ENCODE peak calls at places on chromosomes 11 and 22, in four cellular contexts. X, S, E and Z are unnamed samples.

GRCh38 chr11:120785576-120785975 is 238.3 kb upstream of the TBCEL start:
- DNase-seq in X (no peak), E (no peak), S (no peak), Z (no peak)

GRCh38 chr11:66119348-66120133 is 49.5 kb downstream of the PACS1 start:
- DNase-seq in X (no peak), S (peak), E (peak), Z (peak)

GRCh38 chr11:14587203-14587602 is 56.4 kb upstream of the PDE3B start:
- DNase-seq in S (no peak), E (no peak), X (no peak), Z (no peak)

GRCh38 chr11:125728969-125729368 is 17.1 kb upstream of the PATE1 start:
- DNase-seq in S (no peak), X (no peak), E (no peak), Z (no peak)

GRCh38 chr11:65931773-65932557 is 12.7 kb downstream of the DRAP1 start:
- DNase-seq in E (no peak), S (no peak), X (no peak), Z (no peak)

GRCh38 chr11:70092959-70093358 is 14.8 kb downstream of the ANO1 start:
- DNase-seq in E (no peak), X (no peak), S (no peak), Z (no peak)

GRCh38 chr11:60206616-60207015 is 23.7 kb upstream of the MS4A6A start:
- DNase-seq in X (no peak), E (no peak), S (no peak), Z (no peak)

GRCh38 chr11:2813141-2813908 is 72.2 kb downstream of the CDKN1C start:
- DNase-seq in S (no peak), E (no peak), X (no peak), Z (peak)

GRCh38 chr11:13947379-13947778 is 15.1 kb upstream of the SPON1 start:
- DNase-seq in X (no peak), S (no peak), E (no peak), Z (no peak)

GRCh38 chr11:69862331-69862761 is 43.1 kb upstream of the FGF3 start:
- DNase-seq in X (no peak), S (no peak), E (no peak), Z (no peak)

GRCh38 chr11:134391170-134391569 is 20.9 kb downstream of the B3GAT1 start:
- DNase-seq in E (no peak), X (no peak), S (no peak), Z (no peak)

GRCh38 chr22:27775087-27775697 is 26.4 kb downstream of the MN1 start:
- DNase-seq in S (no peak), E (no peak), X (no peak), Z (peak)

GRCh38 chr11:85444479-85444878 is 182.7 kb downstream of the DLG2 start:
- DNase-seq in S (no peak), E (no peak), X (no peak), Z (no peak)

GRCh38 chr11:68508425-68508824 is 47.9 kb downstream of the PPP6R3 start:
- DNase-seq in X (no peak), E (no peak), S (no peak), Z (no peak)

GRCh38 chr11:10051868-10052586 is 242.0 kb downstream of the SBF2 start:
- DNase-seq in E (no peak), X (no peak), S (peak), Z (peak)

GRCh38 chr11:73866095-73866579 is 10.5 kb downstream of the COA4 start:
- DNase-seq in E (no peak), X (no peak), S (no peak), Z (peak)

GRCh38 chr11:19903620-19904069 is 191.0 kb downstream of the NAV2 start:
- DNase-seq in E (peak), X (peak), S (peak), Z (peak)

GRCh38 chr22:35552186-35552842 is 11.7 kb downstream of the RASD2 start:
- DNase-seq in E (peak), S (peak), X (peak), Z (no peak)

GRCh38 chr22:36743591-36744412 is 32.1 kb downstream of the IFT27 start:
- DNase-seq in S (no peak), X (no peak), E (no peak), Z (no peak)

GRCh38 chr11:133306019-133306418 is 226.3 kb downstream of the OPCML start:
- DNase-seq in E (no peak), X (peak), S (no peak), Z (no peak)

GRCh38 chr22:24006914-24007214 is 1.6 kb upstream of the GSTT4 start:
- DNase-seq in E (no peak), X (no peak), S (no peak), Z (no peak)

GRCh38 chr11:94330789-94331188 is 26.4 kb downstream of the IZUMO1R start:
- DNase-seq in X (no peak), S (no peak), E (no peak), Z (peak)

GRCh38 chr11:66556086-66556485 is 9.4 kb downstream of the ACTN3 start:
- DNase-seq in S (no peak), E (no peak), X (no peak), Z (no peak)

GRCh38 chr11:15852179-15852578 is 504.2 kb downstream of the SOX6 start:
- DNase-seq in S (no peak), X (no peak), E (peak), Z (no peak)

GRCh38 chr22:39915295-39915726 is 14.4 kb downstream of the GRAP2 start:
- DNase-seq in S (no peak), E (no peak), X (no peak), Z (no peak)

GRCh38 chr22:26763633-26764295 is 106.4 kb downstream of the MIAT start:
- DNase-seq in S (no peak), E (no peak), X (no peak), Z (peak)

GRCh38 chr11:20647976-20648565 is 21.3 kb upstream of the NELL1 start:
- DNase-seq in S (peak), E (peak), X (peak), Z (peak)

GRCh38 chr11:132228756-132229325 is 858.4 kb downstream of the NTM start:
- DNase-seq in E (no peak), S (no peak), X (no peak), Z (no peak)

GRCh38 chr22:39318507-39319283 is 728 bp downstream of the RPL3 start:
- DNase-seq in E (no peak), S (no peak), X (peak), Z (no peak)

GRCh38 chr11:95089620-95090542 is at the start of gene ENDOD1:
- DNase-seq in X (peak), S (peak), E (no peak), Z (peak)

GRCh38 chr11:68002575-68002942 is 1.3 kb downstream of the UNC93B1 start:
- DNase-seq in X (peak), S (no peak), E (no peak), Z (no peak)

GRCh38 chr11:59810189-59810910 is at the start of gene MRPL16:
- DNase-seq in S (peak), X (peak), E (peak), Z (peak)

GRCh38 chr11:1761857-1762536 is 1.7 kb downstream of the CTSD start:
- DNase-seq in E (no peak), X (no peak), S (no peak), Z (no peak)

GRCh38 chr11:4090258-4090657 is 4.3 kb upstream of the RRM1 start:
- DNase-seq in E (no peak), X (no peak), S (no peak), Z (no peak)

GRCh38 chr11:85171648-85172257 is 455.4 kb downstream of the DLG2 start:
- DNase-seq in E (no peak), S (no peak), X (no peak), Z (no peak)

GRCh38 chr22:26471522-26471921 is 12.1 kb downstream of the HPS4 start:
- DNase-seq in X (no peak), E (peak), S (peak), Z (peak)

GRCh38 chr11:134387501-134387900 is 24.5 kb downstream of the B3GAT1 start:
- DNase-seq in X (no peak), E (no peak), S (no peak), Z (no peak)

GRCh38 chr11:72321381-72321996 is 77.5 kb upstream of the PHOX2A start:
- DNase-seq in E (no peak), X (no peak), S (peak), Z (peak)

GRCh38 chr11:27497911-27498310 is 8.7 kb downstream of the LIN7C start:
- DNase-seq in X (no peak), S (no peak), E (no peak), Z (no peak)

DNA sequence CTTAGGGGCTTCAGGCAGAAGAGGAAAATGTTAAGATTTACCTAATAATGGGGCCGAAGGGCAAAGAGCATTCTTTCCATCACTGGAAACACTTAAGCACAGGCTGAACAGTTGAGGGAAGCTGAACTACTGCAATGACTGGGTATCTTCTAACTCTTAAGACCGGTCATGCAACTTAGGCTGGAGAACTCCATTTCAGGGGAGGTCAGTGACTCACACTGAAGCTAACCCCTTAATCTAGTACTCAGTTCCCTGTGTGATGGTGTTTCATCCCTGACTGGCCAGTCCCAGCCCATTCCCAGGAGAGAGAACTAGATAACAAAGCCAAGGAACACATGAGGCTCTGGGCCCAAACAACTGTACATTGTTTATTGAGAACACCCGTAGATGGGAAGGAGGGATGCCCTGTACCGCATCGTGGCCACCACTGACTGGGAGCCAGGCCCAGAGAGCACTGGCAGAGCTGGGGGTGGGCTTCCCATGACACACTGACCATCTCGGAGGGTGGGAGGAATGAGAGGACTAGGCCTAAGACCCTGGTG is 10.5 kb downstream of the RPL27A start:
- DNase-seq in E (no peak), X (no peak), S (no peak), Z (no peak)
- H3K4me2 ChIP-seq in E (no peak), X (no peak), S (no peak), Z (no peak)

GRCh38 chr11:63945482-63946163 is 6.8 kb downstream of the NAA40 start:
- DNase-seq in E (peak), X (peak), S (peak), Z (peak)
- H3K4me3 ChIP-seq in E (no peak), X (no peak), S (no peak), Z (no peak)

GRCh38 chr11:111006207-111006606 is 239.3 kb upstream of the POU2AF2 start:
- DNase-seq in X (no peak), E (no peak), S (no peak), Z (no peak)

GRCh38 chr11:111000400-111001090 is 245.0 kb upstream of the POU2AF2 start:
- DNase-seq in S (no peak), E (no peak), X (no peak), Z (peak)

GRCh38 chr11:111001986-111002616 is 243.4 kb upstream of the POU2AF2 start:
- DNase-seq in S (peak), X (no peak), E (no peak), Z (peak)

GRCh38 chr11:111001091-111001430 is 244.5 kb upstream of the POU2AF2 start:
- DNase-seq in X (no peak), E (no peak), S (no peak), Z (peak)
- H3K4me2 ChIP-seq in X (no peak), E (no peak), S (no peak), Z (peak)

DNA sequence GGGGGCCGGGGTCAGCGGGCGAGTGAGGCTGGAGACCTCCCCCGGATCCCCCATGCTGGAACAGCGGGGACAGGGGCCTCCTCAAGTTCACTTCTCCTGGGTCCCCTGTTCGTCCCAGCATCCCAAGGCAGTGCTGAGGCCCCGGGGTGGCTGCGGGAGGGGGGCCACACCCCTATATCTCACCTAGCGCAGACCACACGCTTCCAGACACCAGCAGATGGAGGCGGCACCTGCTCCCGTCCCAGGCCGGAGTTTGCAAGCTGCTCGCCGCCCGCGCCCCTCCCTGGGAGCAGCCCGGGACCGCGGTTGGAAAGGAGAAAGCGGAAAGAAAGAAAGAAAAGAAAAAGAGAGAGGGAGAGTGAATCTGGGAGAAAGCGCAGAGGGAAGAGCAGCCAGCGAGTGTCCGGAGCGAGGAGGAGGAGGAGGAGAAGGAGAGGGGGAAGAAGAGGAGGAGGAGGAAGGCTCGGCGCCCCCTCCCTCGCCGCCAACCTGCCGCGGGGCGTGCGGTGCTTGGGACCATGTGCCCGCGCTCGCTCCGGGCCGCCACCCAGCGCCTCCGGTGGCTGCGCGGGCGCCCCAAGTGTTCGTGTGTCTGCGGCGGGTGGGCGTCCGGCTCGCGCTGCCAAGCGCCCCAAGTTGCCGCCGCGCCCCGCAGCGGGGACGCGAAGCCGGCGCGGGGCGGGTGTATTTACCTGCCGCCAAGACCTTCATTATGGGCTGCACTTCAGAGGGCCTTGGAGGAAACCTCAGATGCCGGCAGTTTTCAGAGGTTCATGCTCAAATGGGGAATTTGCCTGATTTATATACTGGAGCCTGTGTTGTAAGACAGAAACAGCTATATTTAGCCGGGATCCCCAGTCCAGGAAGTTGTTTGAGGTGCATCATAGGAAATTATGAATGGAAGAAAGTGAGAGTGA is at the start of gene LIF:
- DNase-seq in E (no peak), X (peak), S (peak), Z (peak)
- H3K4me3 ChIP-seq in E (peak), X (peak), S (peak), Z (peak)

GRCh38 chr11:119533931-119534694 is 111.1 kb upstream of the THY1 start:
- DNase-seq in S (peak), E (peak), X (peak), Z (peak)
- H3K4me2 ChIP-seq in S (no peak), E (peak), X (no peak), Z (no peak)

GRCh38 chr22:42642801-42643631 is 2.6 kb upstream of the ATP5MGL start:
- DNase-seq in E (no peak), S (no peak), X (no peak), Z (no peak)
- H3K4me3 ChIP-seq in E (no peak), S (no peak), X (no peak), Z (no peak)

GRCh38 chr22:22881116-22882032 is 6.2 kb upstream of the IGLL5 start:
- DNase-seq in S (no peak), X (peak), E (no peak), Z (no peak)

GRCh38 chr22:22879675-22880029 is 8.0 kb upstream of the IGLL5 start:
- DNase-seq in S (no peak), E (no peak), X (no peak), Z (no peak)

GRCh38 chr22:22878801-22879674 is 8.6 kb upstream of the IGLL5 start:
- DNase-seq in S (no peak), E (no peak), X (peak), Z (no peak)

GRCh38 chr22:22882033-22882717 is 5.4 kb upstream of the IGLL5 start:
- DNase-seq in X (peak), S (no peak), E (no peak), Z (no peak)

DNA sequence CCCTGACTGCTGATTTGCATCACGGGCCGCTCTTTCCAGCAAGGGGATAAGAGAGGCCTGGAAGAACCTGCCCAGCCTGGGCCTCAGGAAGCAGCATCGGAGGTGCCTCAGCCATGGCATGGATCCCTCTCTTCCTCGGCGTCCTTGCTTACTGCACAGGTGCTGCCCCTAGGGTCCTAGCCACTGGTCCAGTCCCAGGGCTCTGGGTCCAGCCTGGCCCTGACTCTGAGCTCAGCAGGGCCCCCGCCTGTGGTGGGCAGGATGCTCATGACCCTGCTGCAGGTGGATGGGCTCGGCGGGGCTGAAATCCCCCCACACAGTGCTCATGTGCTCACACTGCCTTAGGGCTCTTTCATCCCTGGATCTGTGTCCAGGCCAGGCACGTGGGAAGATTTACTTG is 7.0 kb upstream of the IGLL5 start:
- DNase-seq in E (no peak), X (no peak), S (no peak), Z (no peak)
- H3K4me2 ChIP-seq in E (no peak), X (peak), S (no peak), Z (no peak)

GRCh38 chr22:31141551-31141950 is 1.2 kb upstream of the PLA2G3 start:
- DNase-seq in S (no peak), X (no peak), E (no peak), Z (no peak)

GRCh38 chr22:31140746-31141145 is 438 bp upstream of the PLA2G3 start:
- DNase-seq in E (no peak), S (no peak), X (no peak), Z (no peak)

GRCh38 chr22:31138126-31138525 is 2.2 kb downstream of the PLA2G3 start:
- DNase-seq in X (no peak), S (no peak), E (no peak), Z (no peak)

GRCh38 chr22:31139066-31139465 is 1.2 kb downstream of the PLA2G3 start:
- DNase-seq in X (no peak), S (no peak), E (no peak), Z (no peak)

GRCh38 chr22:31139866-31140716 is at the start of gene PLA2G3:
- DNase-seq in S (peak), E (no peak), X (no peak), Z (peak)
- H3K4me3 ChIP-seq in S (no peak), E (no peak), X (no peak), Z (no peak)

DNA sequence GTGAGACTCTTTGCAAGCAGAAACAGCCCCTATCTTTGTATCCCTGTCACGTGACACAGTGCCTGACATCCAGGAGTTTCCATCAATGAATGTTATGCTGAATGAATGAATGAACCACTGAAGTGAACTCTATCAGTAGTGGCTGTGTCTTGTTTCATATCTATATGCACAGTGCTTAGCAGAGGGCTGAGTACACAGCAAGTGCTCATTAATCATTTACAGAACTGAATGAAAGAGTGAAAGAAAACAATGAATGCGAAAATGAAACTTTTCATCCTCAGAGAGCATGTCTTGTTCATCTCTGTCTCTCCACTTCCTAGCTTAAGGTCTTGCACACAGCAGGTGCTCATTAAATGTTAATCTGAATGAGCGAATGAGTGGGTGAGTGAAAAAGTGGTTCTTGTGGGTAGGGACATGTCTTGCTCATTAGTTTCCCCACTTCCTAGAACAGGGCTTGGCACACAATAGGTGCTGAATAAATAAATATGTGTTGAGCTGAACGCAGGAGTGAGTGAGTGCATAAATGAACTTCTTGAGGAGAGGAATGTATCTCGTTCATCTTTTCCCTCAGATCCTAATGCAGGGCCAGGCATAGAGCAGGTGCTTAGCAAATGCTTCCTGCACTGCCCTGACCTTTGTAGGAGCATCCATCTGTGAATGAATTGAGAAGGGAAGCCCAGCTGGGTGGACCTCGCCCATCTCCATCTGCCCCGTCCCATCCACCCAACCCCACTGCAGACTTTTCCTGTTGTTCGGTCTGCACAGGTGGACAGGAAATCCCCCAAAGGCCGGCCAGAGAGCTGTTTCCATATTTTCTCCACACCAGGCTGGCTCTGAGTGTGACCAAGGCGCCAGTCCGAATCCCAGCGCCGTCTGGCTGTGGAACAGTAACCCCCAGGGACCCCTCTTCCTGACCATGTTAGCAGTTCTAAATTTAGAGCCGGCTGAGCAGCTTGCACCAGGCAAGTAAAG is 113.4 kb upstream of the CRYBB3 start:
- DNase-seq in E (no peak), X (peak), S (peak), Z (no peak)
- H3K4me2 ChIP-seq in E (no peak), X (peak), S (no peak), Z (no peak)